ENCODE peak calls at places on chromosomes 7 and 10, in five cellular contexts. E, J, K, H and X are unnamed samples.

GRCh38 chr7:46146454-46147255 is 225.6 kb upstream of the IGFBP3 start:
- DNase-seq in H (no peak), K (no peak), J (no peak), E (no peak), X (no peak)

GRCh38 chr7:24877790-24878311 is 102.1 kb downstream of the OSBPL3 start:
- DNase-seq in K (no peak), E (no peak), J (no peak), H (peak; percentile 5), X (no peak)

GRCh38 chr10:47376522-47377220 is 7.4 kb downstream of the ZNF488 start:
- DNase-seq in H (no peak), K (no peak), E (no peak), J (no peak), X (no peak)

GRCh38 chr7:46630031-46630430 is 709.0 kb upstream of the IGFBP3 start:
- DNase-seq in E (no peak), J (no peak), H (no peak), K (no peak), X (no peak)

GRCh38 chr10:83289373-83289772 is 849.9 kb upstream of the GHITM start:
- DNase-seq in H (no peak), E (no peak), J (no peak), K (no peak), X (no peak)

GRCh38 chr7:29763266-29763665 is 43.0 kb upstream of the WIPF3 start:
- DNase-seq in E (no peak), J (no peak), H (no peak), K (no peak), X (no peak)

GRCh38 chr7:48637382-48637781 is 287.0 kb upstream of the CDC14C start:
- DNase-seq in K (no peak), H (no peak), J (no peak), E (no peak), X (no peak)

GRCh38 chr10:24519950-24520349 is 203.7 kb downstream of the ARHGAP21 start:
- DNase-seq in H (no peak), J (peak; percentile 4), E (no peak), K (no peak), X (peak; percentile 20)

GRCh38 chr7:139776486-139777303 is 1.1 kb downstream of the HIPK2 start:
- DNase-seq in E (peak; percentile 23), J (peak; percentile 3), K (peak; percentile 41), H (no peak), X (peak; percentile 44)

GRCh38 chr10:5040781-5041470 is 37.3 kb upstream of the AKR1C2 start:
- DNase-seq in K (no peak), E (no peak), H (no peak), J (no peak), X (no peak)

GRCh38 chr10:5945203-5945534 is 32.2 kb downstream of the IL15RA start:
- DNase-seq in E (no peak), J (no peak), K (no peak), H (no peak), X (no peak)

GRCh38 chr7:79287976-79288375 is 165.5 kb downstream of the MAGI2 start:
- DNase-seq in E (no peak), K (no peak), H (no peak), J (no peak), X (no peak)

GRCh38 chr10:118332948-118333710 is 9.0 kb downstream of the FAM204A start:
- DNase-seq in K (peak; percentile 14), J (no peak), E (peak; percentile 23), H (no peak), X (no peak)

DNA sequence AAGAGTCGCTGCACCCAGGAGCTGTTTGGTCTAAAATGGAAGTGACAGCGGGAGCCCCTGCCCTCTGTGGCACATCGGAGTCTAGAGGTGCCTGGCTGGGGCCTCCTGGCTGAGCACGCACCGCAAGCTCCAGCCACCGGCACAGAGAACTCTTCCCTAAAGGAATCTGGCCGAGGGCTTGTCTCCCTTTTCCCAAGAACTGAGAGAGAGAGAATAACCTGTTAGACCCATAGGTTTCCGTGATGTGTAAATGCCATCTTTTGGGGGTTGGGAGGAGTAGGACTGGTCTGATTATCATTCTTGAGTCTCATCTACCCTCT is 47.3 kb downstream of the PROSER2 start:
- DNase-seq in H (no peak), K (no peak), E (no peak), J (no peak), X (no peak)
- H3K27ac ChIP-seq in H (no peak overlapping the region), K (no peak overlapping the region), E (no peak overlapping the region), J (no peak overlapping the region), X (no peak overlapping the region)

DNA sequence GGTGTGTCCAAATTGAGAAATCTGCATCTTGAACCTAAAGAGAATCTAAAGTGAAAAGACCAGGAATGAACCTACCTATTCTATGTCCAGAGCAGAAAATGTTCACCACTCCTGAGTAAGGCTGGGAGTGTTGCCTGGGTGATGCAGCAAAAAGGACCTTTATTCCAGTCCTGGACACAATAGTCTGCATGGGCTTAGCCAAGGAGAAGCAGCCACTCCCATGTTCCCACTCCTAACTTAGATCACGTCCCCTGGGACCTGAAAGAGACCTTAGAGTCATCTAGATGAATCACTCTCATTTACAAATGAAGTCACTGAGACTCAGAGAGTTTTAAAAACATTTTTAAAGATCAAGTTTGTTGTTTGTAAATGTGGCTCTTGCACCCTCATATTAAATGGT is 763.5 kb downstream of the KCNMA1 start:
- DNase-seq in E (no peak), K (no peak), H (no peak), J (no peak), X (no peak)
- H3K27ac ChIP-seq in E (no peak overlapping the region), K (no peak overlapping the region), H (no peak overlapping the region), J (no peak overlapping the region), X (no peak overlapping the region)

DNA sequence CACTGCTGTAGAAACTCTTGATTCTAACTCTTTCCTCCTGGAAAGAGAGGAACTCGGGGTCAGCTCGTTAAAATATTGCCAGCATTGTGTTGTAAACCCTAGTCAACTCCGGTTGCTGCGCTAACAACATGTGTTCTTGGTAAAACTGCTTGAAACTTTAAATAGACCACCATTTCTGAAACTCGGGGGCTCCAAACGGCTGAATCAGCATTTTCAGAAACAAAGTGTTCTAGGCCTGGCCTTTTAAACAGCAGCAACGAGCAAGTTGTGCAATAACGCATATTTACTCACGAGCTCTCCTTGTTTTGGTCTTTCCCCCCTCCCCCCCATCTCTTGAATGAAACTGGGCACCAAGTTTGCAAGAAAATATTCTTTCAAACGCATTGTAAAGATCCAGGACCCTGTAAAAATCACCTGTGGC is 9.2 kb upstream of the GRB10 start:
- DNase-seq in H (no peak), K (peak; percentile 38), E (peak; percentile 50), J (no peak), X (no peak)
- H3K27ac ChIP-seq in H (no peak overlapping the region), K (peak overlapping the region; percentile 83), E (peak overlapping the region; percentile 84), J (peak overlapping the region; percentile 68), X (no peak overlapping the region)

GRCh38 chr10:87750001-87750651 is 67.9 kb downstream of the ATAD1 start:
- DNase-seq in K (no peak), H (no peak), J (no peak), E (no peak), X (no peak)
- H3K27ac ChIP-seq in K (no peak overlapping the region), H (no peak overlapping the region), J (no peak overlapping the region), E (no peak overlapping the region), X (no peak overlapping the region)

GRCh38 chr10:96656839-96657238 is 63.5 kb downstream of the PIK3AP1 start:
- DNase-seq in J (no peak), E (peak; percentile 92), K (no peak), H (no peak), X (no peak)
- H3K27ac ChIP-seq in J (no peak overlapping the region), E (peak overlapping the region; percentile 81), K (no peak overlapping the region), H (no peak overlapping the region), X (no peak overlapping the region)